ENCODE peak calls at places on chromosomes 16 and 17, in six cellular contexts. One of them, this sample, is unnamed. For H3K9me3, the result is how much of the 10 kb centered on the place peaks cover.

GRCh38 chr16:50367777-50368409 is 895 bp downstream of the BRD7 start:
- DNase-seq in right cardiac atrium: no peak
- DNase-seq in OCI-LY7: no peak
- DNase-seq in adrenal gland: no peak
- DNase-seq in body of pancreas: no peak
- DNase-seq in H9: no peak
- DNase-seq in this sample: no peak

GRCh38 chr17:32504166-32504990 is 17.6 kb downstream of the CDK5R1 start:
- DNase-seq in H9: no peak
- DNase-seq in body of pancreas: no peak
- DNase-seq in adrenal gland: no peak
- DNase-seq in right cardiac atrium: no peak
- DNase-seq in OCI-LY7: no peak
- DNase-seq in this sample: no peak

GRCh38 chr16:73864868-73865267 is 431.7 kb upstream of the PSMD7 start:
- DNase-seq in H9: no peak
- DNase-seq in right cardiac atrium: no peak
- DNase-seq in OCI-LY7: no peak
- DNase-seq in adrenal gland: no peak
- DNase-seq in body of pancreas: no peak
- DNase-seq in this sample: no peak

GRCh38 chr17:14334919-14335318 is 34.0 kb downstream of the HS3ST3B1 start:
- DNase-seq in OCI-LY7: no peak
- DNase-seq in H9: no peak
- DNase-seq in body of pancreas: no peak
- DNase-seq in right cardiac atrium: no peak
- DNase-seq in adrenal gland: no peak
- DNase-seq in this sample: no peak

GRCh38 chr16:578870-579405 is 9.2 kb downstream of the PIGQ start:
- DNase-seq in OCI-LY7: peak
- DNase-seq in H9: peak
- DNase-seq in right cardiac atrium: peak
- DNase-seq in adrenal gland: peak
- DNase-seq in body of pancreas: peak
- DNase-seq in this sample: peak

GRCh38 chr16:84446596-84447392 is 57.7 kb downstream of the MEAK7 start:
- DNase-seq in OCI-LY7: no peak
- DNase-seq in body of pancreas: no peak
- DNase-seq in H9: no peak
- DNase-seq in right cardiac atrium: no peak
- DNase-seq in adrenal gland: no peak
- DNase-seq in this sample: no peak

GRCh38 chr16:46828292-46828691 is 2.7 kb downstream of the C16orf87 start:
- DNase-seq in adrenal gland: no peak
- DNase-seq in H9: no peak
- DNase-seq in right cardiac atrium: no peak
- DNase-seq in body of pancreas: no peak
- DNase-seq in OCI-LY7: no peak
- DNase-seq in this sample: no peak

GRCh38 chr16:10654592-10655414 is 39.9 kb downstream of the TEKT5 start:
- DNase-seq in adrenal gland: no peak
- DNase-seq in OCI-LY7: no peak
- DNase-seq in H9: no peak
- DNase-seq in right cardiac atrium: no peak
- DNase-seq in body of pancreas: no peak
- DNase-seq in this sample: no peak

GRCh38 chr17:12940699-12941098 is 77.1 kb downstream of the ELAC2 start:
- DNase-seq in H9: no peak
- DNase-seq in right cardiac atrium: no peak
- DNase-seq in adrenal gland: no peak
- DNase-seq in body of pancreas: no peak
- DNase-seq in OCI-LY7: no peak
- DNase-seq in this sample: no peak

GRCh38 chr16:53732296-53732929 is 28.5 kb downstream of the FTO start:
- DNase-seq in OCI-LY7: no peak
- DNase-seq in H9: no peak
- DNase-seq in body of pancreas: peak
- DNase-seq in adrenal gland: peak
- DNase-seq in right cardiac atrium: no peak
- DNase-seq in this sample: no peak

GRCh38 chr16:1385232-1385631 is 29.3 kb downstream of the UNKL start:
- DNase-seq in adrenal gland: no peak
- DNase-seq in H9: no peak
- DNase-seq in body of pancreas: no peak
- DNase-seq in right cardiac atrium: no peak
- DNase-seq in OCI-LY7: no peak
- DNase-seq in this sample: no peak

GRCh38 chr17:5472511-5472910 is 3.7 kb upstream of the DHX33 start:
- DNase-seq in right cardiac atrium: no peak
- DNase-seq in H9: no peak
- DNase-seq in OCI-LY7: no peak
- DNase-seq in adrenal gland: no peak
- DNase-seq in body of pancreas: no peak
- DNase-seq in this sample: no peak

DNA sequence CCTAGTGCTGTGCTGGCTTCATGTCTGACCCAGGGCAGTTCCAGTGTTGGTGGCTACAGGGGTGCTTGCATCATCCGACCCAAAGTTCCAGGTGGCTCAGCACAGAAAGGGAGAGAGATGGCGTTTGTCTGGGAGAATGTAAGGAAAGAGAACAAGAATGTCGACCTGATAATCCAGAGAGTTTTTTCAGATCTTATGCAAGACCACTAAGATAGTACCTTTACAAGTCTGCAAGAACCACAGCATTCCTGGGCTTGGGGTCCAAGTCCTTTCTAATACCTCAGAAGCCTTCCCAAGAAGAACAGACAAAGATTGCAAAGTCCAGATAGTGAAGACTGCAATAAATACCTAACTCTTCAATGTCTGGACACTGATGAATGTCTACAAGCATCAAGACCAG is 363.0 kb upstream of the TOM1L1 start:
- DNase-seq in body of pancreas: no peak
- DNase-seq in adrenal gland: no peak
- DNase-seq in H9: no peak
- DNase-seq in right cardiac atrium: no peak
- DNase-seq in OCI-LY7: no peak
- DNase-seq in this sample: no peak
- H3K9me3 ChIP-seq in body of pancreas: under half
- H3K9me3 ChIP-seq in adrenal gland: under half
- H3K9me3 ChIP-seq in H9: under half
- H3K9me3 ChIP-seq in right cardiac atrium: under half
- H3K9me3 ChIP-seq in OCI-LY7: under half
- H3K9me3 ChIP-seq in this sample: under half

GRCh38 chr17:54455251-54455868 is 445.3 kb upstream of the TOM1L1 start:
- DNase-seq in body of pancreas: no peak
- DNase-seq in OCI-LY7: peak
- DNase-seq in H9: no peak
- DNase-seq in right cardiac atrium: no peak
- DNase-seq in adrenal gland: no peak
- DNase-seq in this sample: no peak
- H3K9me3 ChIP-seq in body of pancreas: under half
- H3K9me3 ChIP-seq in OCI-LY7: under half
- H3K9me3 ChIP-seq in H9: under half
- H3K9me3 ChIP-seq in right cardiac atrium: under half
- H3K9me3 ChIP-seq in adrenal gland: under half
- H3K9me3 ChIP-seq in this sample: under half

GRCh38 chr17:69801368-69801767 is 273.7 kb upstream of the KCNJ16 start:
- DNase-seq in OCI-LY7: no peak
- DNase-seq in H9: no peak
- DNase-seq in adrenal gland: no peak
- DNase-seq in body of pancreas: no peak
- DNase-seq in right cardiac atrium: no peak
- DNase-seq in this sample: no peak

GRCh38 chr17:69800870-69801269 is 274.2 kb upstream of the KCNJ16 start:
- DNase-seq in OCI-LY7: no peak
- DNase-seq in right cardiac atrium: no peak
- DNase-seq in H9: no peak
- DNase-seq in adrenal gland: no peak
- DNase-seq in body of pancreas: no peak
- DNase-seq in this sample: no peak

DNA sequence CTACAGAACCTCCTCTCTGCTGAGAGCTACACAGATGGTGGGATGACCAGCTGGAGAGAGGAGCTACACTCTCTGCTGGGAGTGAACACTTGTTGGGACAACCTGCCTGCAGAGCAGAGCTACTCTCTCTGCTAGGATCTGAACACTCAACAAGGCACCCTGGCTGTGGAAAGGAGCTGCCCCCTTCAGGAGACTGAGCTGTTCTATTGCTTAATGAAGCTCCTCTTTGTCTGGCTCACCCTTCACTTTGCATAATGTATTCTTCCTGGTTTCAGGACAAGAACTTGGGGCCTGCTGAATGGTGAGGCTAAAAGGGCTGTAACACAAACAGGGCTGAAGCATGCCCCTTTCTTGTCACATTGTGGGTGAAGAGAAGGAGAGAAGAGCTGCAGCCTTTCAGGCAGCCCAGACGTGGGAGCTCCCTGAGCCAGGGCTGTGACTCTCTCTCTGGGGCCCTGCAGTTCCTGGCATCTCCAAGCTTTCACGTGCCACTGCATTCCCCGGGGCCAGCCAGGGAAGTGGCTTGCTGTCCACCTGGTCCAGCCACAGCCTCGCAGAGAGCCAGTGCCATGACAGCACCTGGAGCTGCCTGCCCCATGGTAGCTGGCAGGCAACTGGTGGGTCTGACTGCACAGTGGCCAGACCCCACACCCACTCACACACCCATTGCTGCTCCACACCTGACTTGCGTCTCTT is 272.8 kb upstream of the KCNJ16 start:
- DNase-seq in H9: peak
- DNase-seq in adrenal gland: no peak
- DNase-seq in OCI-LY7: no peak
- DNase-seq in right cardiac atrium: no peak
- DNase-seq in body of pancreas: no peak
- DNase-seq in this sample: no peak
- H3K9me3 ChIP-seq in H9: under half
- H3K9me3 ChIP-seq in adrenal gland: under half
- H3K9me3 ChIP-seq in OCI-LY7: under half
- H3K9me3 ChIP-seq in right cardiac atrium: under half
- H3K9me3 ChIP-seq in body of pancreas: under half
- H3K9me3 ChIP-seq in this sample: under half

GRCh38 chr16:35149550-35149949 is 1690.1 kb downstream of the TP53TG3F start:
- DNase-seq in adrenal gland: no peak
- DNase-seq in body of pancreas: no peak
- DNase-seq in right cardiac atrium: no peak
- DNase-seq in H9: no peak
- DNase-seq in OCI-LY7: no peak
- DNase-seq in this sample: no peak
- H3K9me3 ChIP-seq in adrenal gland: under half
- H3K9me3 ChIP-seq in body of pancreas: under half
- H3K9me3 ChIP-seq in right cardiac atrium: under half
- H3K9me3 ChIP-seq in H9: half or more
- H3K9me3 ChIP-seq in OCI-LY7: under half
- H3K9me3 ChIP-seq in this sample: under half

GRCh38 chr17:22270381-22270780 is 578.1 kb downstream of the KCNJ18 start:
- DNase-seq in body of pancreas: no peak
- DNase-seq in OCI-LY7: no peak
- DNase-seq in right cardiac atrium: no peak
- DNase-seq in adrenal gland: no peak
- DNase-seq in H9: no peak
- DNase-seq in this sample: no peak
- H3K9me3 ChIP-seq in body of pancreas: under half
- H3K9me3 ChIP-seq in OCI-LY7: under half
- H3K9me3 ChIP-seq in right cardiac atrium: under half
- H3K9me3 ChIP-seq in adrenal gland: under half
- H3K9me3 ChIP-seq in H9: half or more
- H3K9me3 ChIP-seq in this sample: under half

DNA sequence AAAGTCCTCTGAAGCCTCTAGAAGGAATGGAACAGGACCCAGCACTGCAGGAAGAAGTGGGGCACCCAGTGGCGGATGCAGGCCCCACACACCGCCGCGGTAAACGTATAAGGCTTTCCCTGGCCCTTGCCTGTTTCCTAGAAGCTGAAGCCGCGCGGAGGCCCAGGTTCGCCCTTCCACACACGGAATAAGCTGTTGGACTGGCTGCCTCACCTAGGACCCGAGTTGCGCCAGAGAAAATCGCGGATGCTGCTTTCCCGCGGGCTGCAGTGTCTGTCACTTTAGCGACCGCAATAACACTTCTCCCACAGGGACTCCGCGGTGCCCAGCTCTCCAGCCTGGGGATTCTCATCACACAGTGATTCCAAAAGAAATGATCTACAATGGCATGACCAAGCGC is 1736.9 kb downstream of the TP53TG3F start:
- DNase-seq in OCI-LY7: no peak
- DNase-seq in right cardiac atrium: no peak
- DNase-seq in H9: no peak
- DNase-seq in body of pancreas: no peak
- DNase-seq in adrenal gland: no peak
- DNase-seq in this sample: no peak
- H3K9me3 ChIP-seq in OCI-LY7: under half
- H3K9me3 ChIP-seq in right cardiac atrium: under half
- H3K9me3 ChIP-seq in H9: half or more
- H3K9me3 ChIP-seq in body of pancreas: under half
- H3K9me3 ChIP-seq in adrenal gland: under half
- H3K9me3 ChIP-seq in this sample: under half